ENCODE peak calls at places on chromosomes 12 and 14, in nine cellular contexts. One of them, this sample, is unnamed.

GRCh38 chr14:80699861-80700260 is 241.7 kb downstream of the CEP128 start:
- DNase-seq in brain microvascular endothelial cell: no peak
- DNase-seq in cardiac fibroblast: no peak
- DNase-seq in IMR-90: no peak
- DNase-seq in HL-60: no peak
- DNase-seq in cardiac muscle cell: no peak
- DNase-seq in B cell: no peak
- DNase-seq in retinal pigment epithelial cell: no peak
- DNase-seq in PC-3: no peak
- DNase-seq in this sample: no peak

GRCh38 chr12:5078423-5078822 is 34.7 kb downstream of the KCNA5 start:
- DNase-seq in brain microvascular endothelial cell: no peak
- DNase-seq in cardiac fibroblast: no peak
- DNase-seq in IMR-90: no peak
- DNase-seq in HL-60: no peak
- DNase-seq in cardiac muscle cell: peak
- DNase-seq in B cell: no peak
- DNase-seq in retinal pigment epithelial cell: no peak
- DNase-seq in PC-3: no peak
- DNase-seq in this sample: no peak

GRCh38 chr12:777550-778047 is 25.2 kb downstream of the WNK1 start:
- DNase-seq in brain microvascular endothelial cell: no peak
- DNase-seq in cardiac fibroblast: no peak
- DNase-seq in IMR-90: no peak
- DNase-seq in HL-60: no peak
- DNase-seq in cardiac muscle cell: no peak
- DNase-seq in B cell: no peak
- DNase-seq in retinal pigment epithelial cell: no peak
- DNase-seq in PC-3: peak
- DNase-seq in this sample: no peak

GRCh38 chr14:68424443-68425172 is 368.3 kb downstream of the ZFP36L1 start:
- DNase-seq in brain microvascular endothelial cell: no peak
- DNase-seq in cardiac fibroblast: no peak
- DNase-seq in IMR-90: no peak
- DNase-seq in HL-60: no peak
- DNase-seq in cardiac muscle cell: no peak
- DNase-seq in B cell: no peak
- DNase-seq in retinal pigment epithelial cell: no peak
- DNase-seq in PC-3: no peak
- DNase-seq in this sample: no peak

GRCh38 chr12:55676707-55677106 is 31.0 kb downstream of the ITGA7 start:
- DNase-seq in brain microvascular endothelial cell: no peak
- DNase-seq in cardiac fibroblast: no peak
- DNase-seq in IMR-90: no peak
- DNase-seq in HL-60: peak
- DNase-seq in cardiac muscle cell: no peak
- DNase-seq in B cell: no peak
- DNase-seq in retinal pigment epithelial cell: no peak
- DNase-seq in PC-3: no peak
- DNase-seq in this sample: no peak

GRCh38 chr14:22388669-22389625 is 200.1 kb downstream of the DAD1 start:
- DNase-seq in brain microvascular endothelial cell: peak
- DNase-seq in cardiac fibroblast: peak
- DNase-seq in IMR-90: peak
- DNase-seq in HL-60: no peak
- DNase-seq in cardiac muscle cell: no peak
- DNase-seq in B cell: no peak
- DNase-seq in retinal pigment epithelial cell: peak
- DNase-seq in PC-3: peak
- DNase-seq in this sample: no peak

GRCh38 chr14:106518054-106518943 is 991.9 kb downstream of the TMEM121 start:
- DNase-seq in brain microvascular endothelial cell: no peak
- DNase-seq in cardiac fibroblast: no peak
- DNase-seq in IMR-90: no peak
- DNase-seq in HL-60: peak
- DNase-seq in cardiac muscle cell: no peak
- DNase-seq in B cell: peak
- DNase-seq in retinal pigment epithelial cell: no peak
- DNase-seq in PC-3: no peak
- DNase-seq in this sample: peak

GRCh38 chr12:112881602-112882001 is 25.2 kb upstream of the OAS1 start:
- DNase-seq in brain microvascular endothelial cell: no peak
- DNase-seq in cardiac fibroblast: no peak
- DNase-seq in IMR-90: no peak
- DNase-seq in HL-60: no peak
- DNase-seq in cardiac muscle cell: no peak
- DNase-seq in B cell: no peak
- DNase-seq in retinal pigment epithelial cell: no peak
- DNase-seq in PC-3: no peak
- DNase-seq in this sample: no peak

GRCh38 chr14:38941485-38941884 is 161.6 kb downstream of the SEC23A start:
- DNase-seq in brain microvascular endothelial cell: no peak
- DNase-seq in cardiac fibroblast: no peak
- DNase-seq in IMR-90: no peak
- DNase-seq in HL-60: no peak
- DNase-seq in cardiac muscle cell: no peak
- DNase-seq in B cell: no peak
- DNase-seq in retinal pigment epithelial cell: no peak
- DNase-seq in PC-3: no peak
- DNase-seq in this sample: no peak

GRCh38 chr12:45730842-45731336 is 1.4 kb downstream of the ARID2 start:
- DNase-seq in brain microvascular endothelial cell: peak
- DNase-seq in cardiac fibroblast: peak
- DNase-seq in IMR-90: peak
- DNase-seq in HL-60: no peak
- DNase-seq in cardiac muscle cell: peak
- DNase-seq in B cell: no peak
- DNase-seq in retinal pigment epithelial cell: no peak
- DNase-seq in PC-3: peak
- DNase-seq in this sample: peak

GRCh38 chr12:54394281-54394719 is 9.8 kb upstream of the ZNF385A start:
- DNase-seq in brain microvascular endothelial cell: peak
- DNase-seq in cardiac fibroblast: peak
- DNase-seq in IMR-90: peak
- DNase-seq in HL-60: no peak
- DNase-seq in cardiac muscle cell: peak
- DNase-seq in B cell: no peak
- DNase-seq in retinal pigment epithelial cell: no peak
- DNase-seq in PC-3: peak
- DNase-seq in this sample: no peak

GRCh38 chr12:53235742-53236442 is 3.9 kb upstream of the RARG start:
- DNase-seq in brain microvascular endothelial cell: no peak
- DNase-seq in cardiac fibroblast: no peak
- DNase-seq in IMR-90: no peak
- DNase-seq in HL-60: no peak
- DNase-seq in cardiac muscle cell: no peak
- DNase-seq in B cell: no peak
- DNase-seq in retinal pigment epithelial cell: no peak
- DNase-seq in PC-3: no peak
- DNase-seq in this sample: no peak

GRCh38 chr12:27064397-27065342 is 17.7 kb downstream of the C12orf71 start:
- DNase-seq in brain microvascular endothelial cell: no peak
- DNase-seq in cardiac fibroblast: no peak
- DNase-seq in IMR-90: no peak
- DNase-seq in HL-60: no peak
- DNase-seq in cardiac muscle cell: no peak
- DNase-seq in B cell: peak
- DNase-seq in retinal pigment epithelial cell: no peak
- DNase-seq in PC-3: no peak
- DNase-seq in this sample: peak

GRCh38 chr12:26863515-26863914 is 30.5 kb upstream of the ITPR2 start:
- DNase-seq in brain microvascular endothelial cell: no peak
- DNase-seq in cardiac fibroblast: peak
- DNase-seq in IMR-90: peak
- DNase-seq in HL-60: no peak
- DNase-seq in cardiac muscle cell: no peak
- DNase-seq in B cell: no peak
- DNase-seq in retinal pigment epithelial cell: no peak
- DNase-seq in PC-3: peak
- DNase-seq in this sample: no peak

GRCh38 chr12:16198884-16199283 is 78.6 kb downstream of the SLC15A5 start:
- DNase-seq in brain microvascular endothelial cell: no peak
- DNase-seq in cardiac fibroblast: no peak
- DNase-seq in IMR-90: no peak
- DNase-seq in HL-60: peak
- DNase-seq in cardiac muscle cell: no peak
- DNase-seq in B cell: no peak
- DNase-seq in retinal pigment epithelial cell: no peak
- DNase-seq in PC-3: no peak
- DNase-seq in this sample: peak

GRCh38 chr12:5733136-5733755 is 211.8 kb downstream of the ANO2 start:
- DNase-seq in brain microvascular endothelial cell: no peak
- DNase-seq in cardiac fibroblast: no peak
- DNase-seq in IMR-90: peak
- DNase-seq in HL-60: no peak
- DNase-seq in cardiac muscle cell: no peak
- DNase-seq in B cell: no peak
- DNase-seq in retinal pigment epithelial cell: no peak
- DNase-seq in PC-3: no peak
- DNase-seq in this sample: no peak

GRCh38 chr14:95133282-95133681 is 24.0 kb downstream of the DICER1 start:
- DNase-seq in brain microvascular endothelial cell: no peak
- DNase-seq in cardiac fibroblast: peak
- DNase-seq in IMR-90: peak
- DNase-seq in HL-60: no peak
- DNase-seq in cardiac muscle cell: no peak
- DNase-seq in B cell: no peak
- DNase-seq in retinal pigment epithelial cell: no peak
- DNase-seq in PC-3: no peak
- DNase-seq in this sample: no peak

GRCh38 chr14:104138098-104138890 is at the start of gene KIF26A:
- DNase-seq in brain microvascular endothelial cell: no peak
- DNase-seq in cardiac fibroblast: no peak
- DNase-seq in IMR-90: no peak
- DNase-seq in HL-60: no peak
- DNase-seq in cardiac muscle cell: peak
- DNase-seq in B cell: peak
- DNase-seq in retinal pigment epithelial cell: no peak
- DNase-seq in PC-3: peak
- DNase-seq in this sample: no peak

DNA sequence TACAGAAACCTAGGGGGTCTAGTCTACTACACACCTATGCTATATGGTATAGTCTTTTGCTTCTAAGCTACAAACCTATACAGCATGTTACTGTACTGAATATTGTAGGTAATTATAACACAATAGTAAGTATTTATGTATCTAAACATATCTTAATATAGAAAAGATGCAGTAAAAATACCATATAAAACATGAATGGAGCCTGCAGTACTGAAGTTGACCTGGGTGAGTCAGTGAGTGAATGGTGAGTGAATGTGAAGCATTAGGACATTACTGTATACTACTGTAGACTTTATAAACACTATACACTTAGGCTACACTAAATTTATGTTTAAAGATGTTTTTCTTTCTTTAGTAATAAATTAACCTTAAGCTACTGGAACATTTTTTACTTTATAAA is 13.1 kb upstream of the ABCD2 start:
- DNase-seq in brain microvascular endothelial cell: no peak
- DNase-seq in cardiac fibroblast: peak
- DNase-seq in IMR-90: no peak
- DNase-seq in HL-60: no peak
- DNase-seq in cardiac muscle cell: no peak
- DNase-seq in B cell: no peak
- DNase-seq in retinal pigment epithelial cell: no peak
- DNase-seq in PC-3: no peak
- DNase-seq in this sample: no peak
- TF ChIP-seq CTCF in brain microvascular endothelial cell: peak
- TF ChIP-seq CTCF in cardiac fibroblast: no peak
- TF ChIP-seq CTCF in IMR-90: no peak
- TF ChIP-seq CTCF in HL-60: no peak
- TF ChIP-seq CTCF in cardiac muscle cell: no peak
- TF ChIP-seq CTCF in B cell: no peak
- TF ChIP-seq CTCF in retinal pigment epithelial cell: no peak
- TF ChIP-seq CTCF in PC-3: peak
- TF ChIP-seq CTCF in this sample: no peak

GRCh38 chr14:24430143-24430681 is 458 bp downstream of the KHNYN start:
- DNase-seq in brain microvascular endothelial cell: peak
- DNase-seq in cardiac fibroblast: peak
- DNase-seq in IMR-90: peak
- DNase-seq in HL-60: no peak
- DNase-seq in cardiac muscle cell: peak
- DNase-seq in B cell: peak
- DNase-seq in retinal pigment epithelial cell: no peak
- DNase-seq in PC-3: peak
- DNase-seq in this sample: peak
- TF ChIP-seq CTCF in brain microvascular endothelial cell: no peak
- TF ChIP-seq CTCF in cardiac fibroblast: no peak
- TF ChIP-seq CTCF in IMR-90: no peak
- TF ChIP-seq CTCF in HL-60: no peak
- TF ChIP-seq CTCF in cardiac muscle cell: no peak
- TF ChIP-seq CTCF in B cell: no peak
- TF ChIP-seq CTCF in retinal pigment epithelial cell: no peak
- TF ChIP-seq CTCF in PC-3: no peak
- TF ChIP-seq CTCF in this sample: no peak

GRCh38 chr14:73422515-73422914 is 35.8 kb downstream of the NUMB start:
- DNase-seq in brain microvascular endothelial cell: no peak
- DNase-seq in cardiac fibroblast: no peak
- DNase-seq in IMR-90: no peak
- DNase-seq in HL-60: no peak
- DNase-seq in cardiac muscle cell: no peak
- DNase-seq in B cell: no peak
- DNase-seq in retinal pigment epithelial cell: no peak
- DNase-seq in PC-3: no peak
- DNase-seq in this sample: no peak
- TF ChIP-seq CTCF in brain microvascular endothelial cell: no peak
- TF ChIP-seq CTCF in cardiac fibroblast: no peak
- TF ChIP-seq CTCF in IMR-90: no peak
- TF ChIP-seq CTCF in HL-60: no peak
- TF ChIP-seq CTCF in cardiac muscle cell: no peak
- TF ChIP-seq CTCF in B cell: no peak
- TF ChIP-seq CTCF in retinal pigment epithelial cell: no peak
- TF ChIP-seq CTCF in PC-3: no peak
- TF ChIP-seq CTCF in this sample: no peak

DNA sequence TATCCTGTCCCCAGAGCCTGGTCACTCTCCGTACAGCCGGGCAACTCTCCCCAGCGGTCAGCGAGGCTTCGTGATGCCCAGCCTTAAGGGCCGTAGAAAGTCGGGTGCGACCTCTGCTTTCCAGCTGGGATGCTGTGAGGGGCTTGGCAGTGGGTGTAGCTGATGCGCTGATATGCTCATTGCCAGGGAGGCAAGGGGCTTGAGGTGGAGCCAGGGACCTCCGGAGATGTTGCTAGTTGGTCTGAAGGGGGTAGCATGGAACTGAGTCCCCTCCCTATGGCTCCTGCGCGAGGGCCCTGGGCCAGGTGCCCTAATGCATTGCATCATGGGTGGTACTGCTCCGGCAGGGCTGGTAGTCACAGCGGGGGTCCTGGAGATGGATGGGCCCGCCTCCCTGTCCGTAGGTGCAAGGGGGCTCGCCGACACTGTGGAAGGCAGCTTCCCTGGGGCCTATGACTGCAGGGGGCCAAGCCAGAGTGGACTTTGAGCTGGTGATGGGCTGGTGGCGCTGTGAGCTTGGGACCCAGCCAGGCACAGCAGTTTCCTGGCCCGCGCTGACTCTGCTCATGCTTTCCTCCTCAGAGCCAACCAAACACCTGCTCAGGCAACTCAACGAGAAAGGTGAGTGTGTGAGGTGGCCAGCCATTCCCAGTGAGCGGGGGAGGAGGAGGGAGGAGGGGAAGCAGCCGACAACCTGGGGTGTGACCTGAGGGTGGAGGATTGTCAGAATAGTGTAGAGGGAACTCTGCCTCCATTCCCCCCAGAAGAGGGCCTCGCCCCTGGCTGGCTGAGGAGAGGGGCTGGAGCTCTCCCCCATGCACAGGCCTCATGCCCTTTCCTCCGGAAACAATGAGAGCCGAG is 32.3 kb downstream of the PLEKHG3 start:
- DNase-seq in brain microvascular endothelial cell: no peak
- DNase-seq in cardiac fibroblast: no peak
- DNase-seq in IMR-90: no peak
- DNase-seq in HL-60: no peak
- DNase-seq in cardiac muscle cell: no peak
- DNase-seq in B cell: no peak
- DNase-seq in retinal pigment epithelial cell: no peak
- DNase-seq in PC-3: no peak
- DNase-seq in this sample: no peak
- TF ChIP-seq CTCF in brain microvascular endothelial cell: no peak
- TF ChIP-seq CTCF in cardiac fibroblast: no peak
- TF ChIP-seq CTCF in IMR-90: no peak
- TF ChIP-seq CTCF in HL-60: no peak
- TF ChIP-seq CTCF in cardiac muscle cell: no peak
- TF ChIP-seq CTCF in B cell: no peak
- TF ChIP-seq CTCF in retinal pigment epithelial cell: peak
- TF ChIP-seq CTCF in PC-3: peak
- TF ChIP-seq CTCF in this sample: no peak

This sample was measured in GM20000.